ENCODE peak calls at places on chromosomes 13 and 19, in six cellular contexts. One of them, this sample, is unnamed.

GRCh38 chr19:1247747-1248453 is 483 bp upstream of the MIDN start:
- DNase-seq in WTC11: peak; percentile 71
- DNase-seq in A549: no peak
- DNase-seq in K562: peak; percentile 86
- DNase-seq in H1: no peak
- DNase-seq in endothelial cell of umbilical vein: peak; percentile 90
- DNase-seq in this sample: peak; percentile 46

GRCh38 chr13:37534181-37534580 is 64.4 kb downstream of the POSTN start:
- DNase-seq in WTC11: no peak
- DNase-seq in A549: no peak
- DNase-seq in K562: no peak
- DNase-seq in H1: no peak
- DNase-seq in endothelial cell of umbilical vein: no peak
- DNase-seq in this sample: no peak

GRCh38 chr19:45607071-45608029 is 5.3 kb upstream of the GPR4 start:
- DNase-seq in WTC11: peak; percentile 90
- DNase-seq in A549: peak; percentile 77
- DNase-seq in K562: peak; percentile 78
- DNase-seq in H1: peak; percentile 67
- DNase-seq in endothelial cell of umbilical vein: peak; percentile 84
- DNase-seq in this sample: peak; percentile 60

GRCh38 chr13:45809810-45810394 is 41.7 kb downstream of the SIAH3 start:
- DNase-seq in WTC11: no peak
- DNase-seq in A549: no peak
- DNase-seq in K562: no peak
- DNase-seq in H1: no peak
- DNase-seq in endothelial cell of umbilical vein: no peak
- DNase-seq in this sample: no peak

GRCh38 chr13:109331898-109332297 is 454.5 kb downstream of the IRS2 start:
- DNase-seq in WTC11: no peak
- DNase-seq in A549: no peak
- DNase-seq in K562: no peak
- DNase-seq in H1: no peak
- DNase-seq in endothelial cell of umbilical vein: no peak
- DNase-seq in this sample: no peak

GRCh38 chr19:17296278-17296677 is 6.9 kb downstream of the ABHD8 start:
- DNase-seq in WTC11: no peak
- DNase-seq in A549: peak; percentile 65
- DNase-seq in K562: no peak
- DNase-seq in H1: no peak
- DNase-seq in endothelial cell of umbilical vein: peak; percentile 61
- DNase-seq in this sample: no peak

GRCh38 chr19:36526581-36526980 is 1.5 kb downstream of the ZNF260 start:
- DNase-seq in WTC11: no peak
- DNase-seq in A549: no peak
- DNase-seq in K562: no peak
- DNase-seq in H1: no peak
- DNase-seq in endothelial cell of umbilical vein: no peak
- DNase-seq in this sample: no peak

GRCh38 chr19:32674153-32674958 is 624 bp downstream of the ANKRD27 start:
- DNase-seq in WTC11: no peak
- DNase-seq in A549: no peak
- DNase-seq in K562: no peak
- DNase-seq in H1: no peak
- DNase-seq in endothelial cell of umbilical vein: peak; percentile 6
- DNase-seq in this sample: no peak

GRCh38 chr13:20239748-20240147 is 7.6 kb upstream of the GJB6 start:
- DNase-seq in WTC11: no peak
- DNase-seq in A549: no peak
- DNase-seq in K562: no peak
- DNase-seq in H1: no peak
- DNase-seq in endothelial cell of umbilical vein: no peak
- DNase-seq in this sample: no peak

GRCh38 chr19:17946965-17947784 is 14.4 kb downstream of the CCDC124 start:
- DNase-seq in WTC11: no peak
- DNase-seq in A549: no peak
- DNase-seq in K562: no peak
- DNase-seq in H1: no peak
- DNase-seq in endothelial cell of umbilical vein: no peak
- DNase-seq in this sample: peak; percentile 13

GRCh38 chr19:20278342-20278741 is 111.3 kb downstream of the ZNF486 start:
- DNase-seq in WTC11: no peak
- DNase-seq in A549: no peak
- DNase-seq in K562: no peak
- DNase-seq in H1: no peak
- DNase-seq in endothelial cell of umbilical vein: no peak
- DNase-seq in this sample: peak; percentile 30

GRCh38 chr19:48290341-48290922 is 20.6 kb downstream of the ZNF114 start:
- DNase-seq in WTC11: peak; percentile 81
- DNase-seq in A549: peak; percentile 70
- DNase-seq in K562: no peak
- DNase-seq in H1: peak; percentile 85
- DNase-seq in endothelial cell of umbilical vein: peak; percentile 42
- DNase-seq in this sample: no peak

GRCh38 chr13:67416047-67416925 is 186.2 kb upstream of the PCDH9 start:
- DNase-seq in WTC11: peak; percentile 79
- DNase-seq in A549: peak; percentile 4
- DNase-seq in K562: peak; percentile 35
- DNase-seq in H1: peak; percentile 38
- DNase-seq in endothelial cell of umbilical vein: no peak
- DNase-seq in this sample: peak; percentile 4

GRCh38 chr13:41463823-41464602 is 6.7 kb downstream of the RGCC start:
- DNase-seq in WTC11: no peak
- DNase-seq in A549: no peak
- DNase-seq in K562: peak; percentile 88
- DNase-seq in H1: no peak
- DNase-seq in endothelial cell of umbilical vein: no peak
- DNase-seq in this sample: no peak

GRCh38 chr13:100209857-100210580 is 121.1 kb downstream of the PCCA start:
- DNase-seq in WTC11: no peak
- DNase-seq in A549: no peak
- DNase-seq in K562: no peak
- DNase-seq in H1: no peak
- DNase-seq in endothelial cell of umbilical vein: peak; percentile 40
- DNase-seq in this sample: no peak

GRCh38 chr13:44755872-44756271 is 179.7 kb upstream of the TSC22D1 start:
- DNase-seq in WTC11: no peak
- DNase-seq in A549: no peak
- DNase-seq in K562: no peak
- DNase-seq in H1: no peak
- DNase-seq in endothelial cell of umbilical vein: peak; percentile 74
- DNase-seq in this sample: peak; percentile 18

GRCh38 chr13:39091586-39091985 is 53.3 kb downstream of the NHLRC3 start:
- DNase-seq in WTC11: no peak
- DNase-seq in A549: no peak
- DNase-seq in K562: no peak
- DNase-seq in H1: no peak
- DNase-seq in endothelial cell of umbilical vein: no peak
- DNase-seq in this sample: no peak

GRCh38 chr13:38685974-38686571 is 804 bp upstream of the FREM2 start:
- DNase-seq in WTC11: peak; percentile 58
- DNase-seq in A549: no peak
- DNase-seq in K562: peak; percentile 5
- DNase-seq in H1: no peak
- DNase-seq in endothelial cell of umbilical vein: no peak
- DNase-seq in this sample: no peak

GRCh38 chr19:45206328-45206727 is 27.7 kb downstream of the BLOC1S3 start:
- DNase-seq in WTC11: no peak
- DNase-seq in A549: no peak
- DNase-seq in K562: no peak
- DNase-seq in H1: no peak
- DNase-seq in endothelial cell of umbilical vein: no peak
- DNase-seq in this sample: no peak

GRCh38 chr19:1131718-1132552 is 28.1 kb downstream of the GPX4 start:
- DNase-seq in WTC11: peak; percentile 69
- DNase-seq in A549: no peak
- DNase-seq in K562: peak; percentile 79
- DNase-seq in H1: no peak
- DNase-seq in endothelial cell of umbilical vein: peak; percentile 90
- DNase-seq in this sample: no peak

GRCh38 chr19:47152632-47153031 is 22.0 kb downstream of the SAE1 start:
- DNase-seq in WTC11: no peak
- DNase-seq in A549: no peak
- DNase-seq in K562: no peak
- DNase-seq in H1: no peak
- DNase-seq in endothelial cell of umbilical vein: no peak
- DNase-seq in this sample: no peak

GRCh38 chr19:45164577-45165335 is 4.0 kb upstream of the NKPD1 start:
- DNase-seq in WTC11: peak; percentile 66
- DNase-seq in A549: no peak
- DNase-seq in K562: peak; percentile 54
- DNase-seq in H1: peak; percentile 50
- DNase-seq in endothelial cell of umbilical vein: peak; percentile 45
- DNase-seq in this sample: peak; percentile 79

GRCh38 chr13:50611117-50611781 is 232.2 kb downstream of the DLEU7 start:
- DNase-seq in WTC11: no peak
- DNase-seq in A549: no peak
- DNase-seq in K562: no peak
- DNase-seq in H1: no peak
- DNase-seq in endothelial cell of umbilical vein: no peak
- DNase-seq in this sample: no peak

GRCh38 chr19:3659746-3660112 is 33.1 kb upstream of the CACTIN start:
- DNase-seq in WTC11: no peak
- DNase-seq in A549: no peak
- DNase-seq in K562: no peak
- DNase-seq in H1: no peak
- DNase-seq in endothelial cell of umbilical vein: no peak
- DNase-seq in this sample: no peak
- TF ChIP-seq JUN in WTC11: no peak
- TF ChIP-seq JUN in A549: no peak
- TF ChIP-seq JUN in K562: no peak
- TF ChIP-seq JUN in H1: no peak
- TF ChIP-seq JUN in endothelial cell of umbilical vein: no peak
- TF ChIP-seq JUN in this sample: no peak

GRCh38 chr19:6723108-6723618 is 2.7 kb upstream of the C3 start:
- DNase-seq in WTC11: no peak
- DNase-seq in A549: peak; percentile 31
- DNase-seq in K562: no peak
- DNase-seq in H1: no peak
- DNase-seq in endothelial cell of umbilical vein: no peak
- DNase-seq in this sample: peak; percentile 93
- TF ChIP-seq JUN in WTC11: no peak
- TF ChIP-seq JUN in A549: no peak
- TF ChIP-seq JUN in K562: no peak
- TF ChIP-seq JUN in H1: no peak
- TF ChIP-seq JUN in endothelial cell of umbilical vein: no peak
- TF ChIP-seq JUN in this sample: peak; percentile 27

GRCh38 chr19:43782689-43783231 is 2.0 kb upstream of the KCNN4 start:
- DNase-seq in WTC11: no peak
- DNase-seq in A549: no peak
- DNase-seq in K562: peak; percentile 56
- DNase-seq in H1: no peak
- DNase-seq in endothelial cell of umbilical vein: no peak
- DNase-seq in this sample: no peak

GRCh38 chr19:43783636-43784035 is 2.9 kb upstream of the KCNN4 start:
- DNase-seq in WTC11: no peak
- DNase-seq in A549: no peak
- DNase-seq in K562: no peak
- DNase-seq in H1: no peak
- DNase-seq in endothelial cell of umbilical vein: no peak
- DNase-seq in this sample: no peak

GRCh38 chr19:43784251-43784980 is 3.6 kb upstream of the KCNN4 start:
- DNase-seq in WTC11: no peak
- DNase-seq in A549: peak; percentile 92
- DNase-seq in K562: peak; percentile 94
- DNase-seq in H1: no peak
- DNase-seq in endothelial cell of umbilical vein: peak; percentile 62
- DNase-seq in this sample: no peak

GRCh38 chr19:43786665-43787064 is 5.9 kb upstream of the KCNN4 start:
- DNase-seq in WTC11: no peak
- DNase-seq in A549: no peak
- DNase-seq in K562: no peak
- DNase-seq in H1: no peak
- DNase-seq in endothelial cell of umbilical vein: no peak
- DNase-seq in this sample: no peak

GRCh38 chr19:43784981-43785808 is 4.4 kb upstream of the KCNN4 start:
- DNase-seq in WTC11: peak; percentile 63
- DNase-seq in A549: peak; percentile 81
- DNase-seq in K562: peak; percentile 90
- DNase-seq in H1: no peak
- DNase-seq in endothelial cell of umbilical vein: peak; percentile 73
- DNase-seq in this sample: peak; percentile 60
- TF ChIP-seq JUN in WTC11: no peak
- TF ChIP-seq JUN in A549: no peak
- TF ChIP-seq JUN in K562: no peak
- TF ChIP-seq JUN in H1: no peak
- TF ChIP-seq JUN in endothelial cell of umbilical vein: no peak
- TF ChIP-seq JUN in this sample: no peak

GRCh38 chr13:107202371-107203023 is 634.6 kb upstream of the ARGLU1 start:
- DNase-seq in WTC11: no peak
- DNase-seq in A549: no peak
- DNase-seq in K562: no peak
- DNase-seq in H1: no peak
- DNase-seq in endothelial cell of umbilical vein: peak; percentile 99
- DNase-seq in this sample: peak; percentile 54

GRCh38 chr13:107209811-107210210 is 641.9 kb upstream of the ARGLU1 start:
- DNase-seq in WTC11: no peak
- DNase-seq in A549: no peak
- DNase-seq in K562: no peak
- DNase-seq in H1: no peak
- DNase-seq in endothelial cell of umbilical vein: peak; percentile 79
- DNase-seq in this sample: no peak

GRCh38 chr13:107203146-107203847 is 635.4 kb upstream of the ARGLU1 start:
- DNase-seq in WTC11: peak; percentile 43
- DNase-seq in A549: peak; percentile 5
- DNase-seq in K562: peak; percentile 3
- DNase-seq in H1: peak; percentile 19
- DNase-seq in endothelial cell of umbilical vein: peak; percentile 82
- DNase-seq in this sample: peak; percentile 63

GRCh38 chr13:107208889-107209288 is 641.0 kb upstream of the ARGLU1 start:
- DNase-seq in WTC11: no peak
- DNase-seq in A549: no peak
- DNase-seq in K562: no peak
- DNase-seq in H1: no peak
- DNase-seq in endothelial cell of umbilical vein: peak; percentile 55
- DNase-seq in this sample: no peak

DNA sequence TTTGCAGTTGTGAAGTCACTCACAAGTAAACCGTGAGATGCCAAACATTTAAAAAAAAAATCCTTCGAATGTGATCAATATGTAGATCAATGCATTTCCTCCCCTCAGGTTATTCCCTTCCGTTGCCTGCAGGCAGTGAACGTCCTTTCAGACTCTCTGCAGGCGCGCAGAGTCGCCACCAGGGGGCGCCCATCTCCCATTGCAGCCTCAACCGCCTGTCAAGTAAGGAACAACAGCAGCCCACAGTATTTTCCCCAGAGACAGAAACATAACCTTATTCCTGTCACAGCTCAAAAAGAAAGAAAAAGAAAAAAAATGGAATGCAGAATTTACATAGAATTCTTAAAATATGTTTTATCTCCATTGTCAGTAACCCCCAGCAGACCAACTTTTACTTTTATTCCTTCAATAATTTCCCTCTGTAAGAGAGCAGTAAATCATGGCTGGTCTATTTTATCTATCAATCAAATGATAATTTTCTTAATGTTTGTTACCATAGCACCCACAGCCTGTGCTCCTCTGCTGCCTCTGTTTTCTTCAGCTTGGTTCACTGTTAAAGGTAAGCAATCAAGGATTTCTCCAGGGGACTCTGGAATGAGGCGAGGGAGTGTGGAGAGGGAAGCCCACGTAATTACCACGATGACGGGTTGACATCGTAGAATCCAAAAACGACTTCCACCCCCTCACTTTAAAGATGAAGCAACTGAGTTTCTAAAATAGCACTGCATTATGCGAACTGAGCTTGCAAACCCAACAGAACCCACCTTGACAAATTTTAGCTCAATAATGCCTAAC is 637.6 kb upstream of the ARGLU1 start:
- DNase-seq in WTC11: peak; percentile 80
- DNase-seq in A549: peak; percentile 19
- DNase-seq in K562: peak; percentile 49
- DNase-seq in H1: peak; percentile 10
- DNase-seq in endothelial cell of umbilical vein: peak; percentile 71
- DNase-seq in this sample: peak; percentile 31
- TF ChIP-seq JUN in WTC11: no peak
- TF ChIP-seq JUN in A549: no peak
- TF ChIP-seq JUN in K562: no peak
- TF ChIP-seq JUN in H1: no peak
- TF ChIP-seq JUN in endothelial cell of umbilical vein: no peak
- TF ChIP-seq JUN in this sample: no peak

This sample was measured in HepG2.